ENCODE peak calls at places on chromosomes 5 and 9, in eight cellular contexts. X is cardiac fibroblast, P is AG04449, U is lower lobe of right lung, M is BE2C, T is GM20000, N is AG04450, H is IMR-90. I is an unnamed sample.

GRCh38 chr5:91848453-91848852 is 465.3 kb upstream of the ARRDC3 start:
- DNase-seq in X (peak), P (peak), U (no peak), M (no peak), T (no peak), N (peak), H (peak), I (no peak)

GRCh38 chr5:17180957-17181723 is 36.3 kb upstream of the BASP1 start:
- DNase-seq in X (peak), P (peak), U (no peak), M (no peak), T (no peak), N (peak), H (peak), I (no peak)

GRCh38 chr9:4298255-4299005 is 1.4 kb downstream of the GLIS3 start:
- DNase-seq in X (no peak), P (no peak), U (peak), M (no peak), T (peak), N (no peak), H (peak), I (no peak)

GRCh38 chr9:4741365-4742031 is 496 bp upstream of the AK3 start:
- DNase-seq in X (peak), P (no peak), U (no peak), M (no peak), T (peak), N (no peak), H (no peak), I (no peak)

GRCh38 chr5:177997319-177997670 is 1.3 kb upstream of the PROP1 start:
- DNase-seq in X (no peak), P (no peak), U (no peak), M (no peak), T (no peak), N (no peak), H (no peak), I (no peak)

GRCh38 chr9:3342159-3342777 is 183.5 kb downstream of the RFX3 start:
- DNase-seq in X (peak), P (no peak), U (no peak), M (no peak), T (no peak), N (no peak), H (peak), I (no peak)

GRCh38 chr5:109805882-109806281 is 116.2 kb downstream of the MAN2A1 start:
- DNase-seq in X (no peak), P (no peak), U (no peak), M (peak), T (no peak), N (no peak), H (no peak), I (no peak)

GRCh38 chr9:33924978-33925797 is 108.2 kb downstream of the UBE2R2 start:
- DNase-seq in X (peak), P (no peak), U (no peak), M (peak), T (peak), N (peak), H (peak), I (no peak)

GRCh38 chr9:81716409-81716808 is 27.1 kb upstream of the TLE1 start:
- DNase-seq in X (no peak), P (no peak), U (no peak), M (no peak), T (no peak), N (peak), H (peak), I (no peak)

GRCh38 chr5:66779535-66779934 is 183.3 kb downstream of the MAST4 start:
- DNase-seq in X (no peak), P (no peak), U (no peak), M (no peak), T (no peak), N (no peak), H (no peak), I (no peak)

GRCh38 chr5:72920690-72921089 is 35.2 kb upstream of the FCHO2 start:
- DNase-seq in X (peak), P (no peak), U (no peak), M (no peak), T (no peak), N (no peak), H (peak), I (no peak)

GRCh38 chr5:37849641-37850040 is 9.8 kb upstream of the GDNF start:
- DNase-seq in X (no peak), P (no peak), U (no peak), M (no peak), T (no peak), N (no peak), H (no peak), I (no peak)

GRCh38 chr5:165573445-165573844 is 2068.0 kb downstream of the MAT2B start:
- DNase-seq in X (no peak), P (no peak), U (no peak), M (no peak), T (no peak), N (no peak), H (peak), I (no peak)

GRCh38 chr5:178672635-178673034 is 45.8 kb upstream of the CLK4 start:
- DNase-seq in X (no peak), P (no peak), U (no peak), M (no peak), T (no peak), N (no peak), H (no peak), I (no peak)

GRCh38 chr5:72063219-72063819 is 44.0 kb upstream of the MAP1B start:
- DNase-seq in X (peak), P (no peak), U (no peak), M (no peak), T (peak), N (no peak), H (peak), I (no peak)

GRCh38 chr9:21747171-21747570 is 55.3 kb upstream of the MTAP start:
- DNase-seq in X (peak), P (no peak), U (no peak), M (no peak), T (no peak), N (no peak), H (no peak), I (no peak)

GRCh38 chr9:83405674-83406255 is 132.4 kb downstream of the FRMD3 start:
- DNase-seq in X (peak), P (no peak), U (no peak), M (no peak), T (no peak), N (no peak), H (no peak), I (no peak)
- TF ChIP-seq CTCF in X (no peak), P (no peak), U (no peak), M (peak), T (no peak), N (no peak), H (no peak), I (peak)

GRCh38 chr9:93680445-93681315 is 104.3 kb downstream of the PHF2 start:
- DNase-seq in X (no peak), P (no peak), U (no peak), M (no peak), T (peak), N (no peak), H (no peak), I (peak)
- TF ChIP-seq CTCF in X (no peak), P (no peak), U (no peak), M (no peak), T (no peak), N (peak), H (no peak), I (peak)

DNA sequence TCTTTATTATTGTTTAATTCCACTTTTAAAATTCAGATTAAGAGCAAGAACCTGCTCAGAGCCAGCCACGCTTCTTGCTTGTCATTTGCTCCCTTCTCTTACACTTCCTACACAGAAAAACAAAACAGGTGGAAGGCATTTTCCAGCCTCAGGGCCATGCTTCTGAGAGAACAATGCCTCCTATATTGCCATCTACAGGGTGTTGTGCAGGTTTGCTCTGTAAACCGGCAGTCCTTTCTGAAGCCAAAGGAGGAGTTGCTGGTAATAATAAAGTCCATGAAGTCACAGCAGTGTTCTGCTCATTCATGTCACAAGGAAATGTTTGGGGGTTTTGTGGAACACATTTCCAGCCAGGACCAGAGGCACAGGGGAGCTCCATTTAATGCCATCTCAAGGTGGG is 16.1 kb upstream of the PRLR start:
- DNase-seq in X (no peak), P (no peak), U (no peak), M (no peak), T (no peak), N (no peak), H (no peak), I (no peak)
- TF ChIP-seq CTCF in X (no peak), P (no peak), U (no peak), M (no peak), T (no peak), N (no peak), H (no peak), I (no peak)

DNA sequence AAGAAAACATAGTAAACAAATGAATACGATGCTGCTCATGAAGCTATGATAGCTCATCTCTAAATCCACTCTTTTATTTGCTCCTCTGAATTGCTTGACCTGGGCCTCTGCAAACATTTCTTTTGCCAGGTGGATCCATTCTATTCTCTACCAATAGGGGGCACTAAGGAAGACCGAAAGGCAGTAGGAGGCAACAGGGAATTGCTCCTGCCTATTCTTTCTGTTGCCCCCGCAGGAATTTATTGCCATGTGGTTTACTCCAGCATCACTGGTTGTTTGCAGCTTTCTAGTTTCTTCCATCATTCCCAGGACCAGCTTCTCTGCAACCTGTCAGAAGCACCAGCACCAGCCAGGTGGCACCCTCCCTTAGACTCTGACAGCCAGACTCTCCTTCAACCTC is 5.3 kb downstream of the GAPT start:
- DNase-seq in X (no peak), P (no peak), U (no peak), M (no peak), T (no peak), N (no peak), H (no peak), I (no peak)
- TF ChIP-seq CTCF in X (peak), P (no peak), U (peak), M (peak), T (no peak), N (peak), H (peak), I (peak)

GRCh38 chr5:175849153-175849552 is 22.2 kb upstream of the CPLX2 start:
- DNase-seq in X (no peak), P (no peak), U (no peak), M (no peak), T (no peak), N (no peak), H (no peak), I (no peak)

GRCh38 chr5:175848676-175849075 is 22.7 kb upstream of the CPLX2 start:
- DNase-seq in X (no peak), P (no peak), U (no peak), M (no peak), T (no peak), N (no peak), H (no peak), I (no peak)

GRCh38 chr5:175847061-175847460 is 24.3 kb upstream of the CPLX2 start:
- DNase-seq in X (no peak), P (no peak), U (no peak), M (no peak), T (no peak), N (no peak), H (no peak), I (no peak)

GRCh38 chr5:175846332-175846731 is 25.0 kb upstream of the CPLX2 start:
- DNase-seq in X (no peak), P (no peak), U (no peak), M (no peak), T (no peak), N (no peak), H (no peak), I (no peak)

DNA sequence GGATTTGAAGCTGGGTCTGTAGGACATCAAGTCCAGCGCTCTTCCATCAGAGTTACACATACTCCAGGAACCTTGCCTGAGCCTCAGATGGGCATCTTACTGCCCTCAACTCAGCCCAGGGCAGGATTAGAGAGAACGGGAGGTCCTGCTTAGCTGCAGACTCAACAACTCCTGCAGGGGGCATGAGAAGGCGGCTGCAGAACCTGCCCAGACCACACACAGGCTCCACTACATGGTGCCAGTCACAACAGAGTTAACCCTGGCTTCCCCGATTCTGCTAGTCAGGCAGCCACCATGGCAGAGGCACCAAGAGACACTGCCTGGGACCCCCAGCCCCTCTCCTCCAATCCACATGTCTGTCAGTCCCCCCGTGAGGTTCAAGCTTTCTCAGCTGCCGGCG is 23.9 kb upstream of the CPLX2 start:
- DNase-seq in X (no peak), P (no peak), U (no peak), M (peak), T (no peak), N (no peak), H (peak), I (no peak)
- TF ChIP-seq CTCF in X (peak), P (peak), U (no peak), M (peak), T (no peak), N (peak), H (peak), I (peak)

GRCh38 chr5:140796718-140797095 is 2.1 kb downstream of the PCDHA2 start:
- DNase-seq in X (no peak), P (no peak), U (no peak), M (no peak), T (no peak), N (no peak), H (no peak), I (peak)

GRCh38 chr5:140801494-140801841 is 611 bp downstream of the PCDHA3 start:
- DNase-seq in X (no peak), P (no peak), U (no peak), M (no peak), T (no peak), N (no peak), H (no peak), I (no peak)

GRCh38 chr5:140795259-140795641 is 598 bp downstream of the PCDHA2 start:
- DNase-seq in X (no peak), P (no peak), U (no peak), M (peak), T (no peak), N (no peak), H (no peak), I (no peak)

GRCh38 chr5:140802781-140803271 is 2.0 kb downstream of the PCDHA3 start:
- DNase-seq in X (no peak), P (no peak), U (no peak), M (no peak), T (no peak), N (no peak), H (no peak), I (peak)

DNA sequence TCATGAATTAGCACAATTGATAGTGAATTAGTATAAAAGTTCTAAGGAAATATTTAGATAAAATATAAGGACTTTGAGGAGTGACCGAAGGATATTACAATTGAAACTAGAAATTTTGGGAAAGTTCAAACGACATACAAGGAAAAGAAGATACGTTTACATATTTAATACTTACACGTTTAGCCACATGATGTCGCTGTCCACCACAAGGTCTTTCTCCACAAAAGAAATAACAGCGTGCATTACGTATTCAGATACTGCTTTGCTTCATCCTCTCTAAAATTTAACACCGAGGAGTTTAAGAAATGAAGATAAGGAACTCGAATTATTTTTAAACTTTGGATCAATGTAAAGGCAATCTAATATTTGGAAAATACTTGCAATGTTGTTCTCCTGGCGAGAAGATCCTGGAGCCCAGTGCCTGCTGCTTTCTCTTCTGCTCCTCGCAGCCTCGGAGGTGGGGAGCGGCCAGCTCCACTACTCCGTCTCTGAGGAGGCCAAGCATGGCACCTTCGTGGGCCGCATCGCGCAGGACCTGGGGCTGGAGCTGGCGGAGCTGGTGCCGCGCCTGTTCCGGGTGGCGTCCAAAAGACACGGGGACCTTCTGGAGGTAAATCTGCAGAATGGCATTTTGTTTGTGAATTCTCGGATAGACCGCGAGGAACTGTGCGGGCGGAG is at the start of gene PCDHA3:
- DNase-seq in X (peak), P (no peak), U (no peak), M (no peak), T (no peak), N (no peak), H (peak), I (no peak)
- TF ChIP-seq CTCF in X (peak), P (no peak), U (no peak), M (no peak), T (no peak), N (no peak), H (peak), I (no peak)